ENCODE peak calls at places on chromosome X, in ten cellular contexts. Y is transverse colon; B is ovary; X is activated T-cell treated with anti-CD3 and anti-CD28 coated beads for 1 hour; Z is SW480; L is sciatic nerve; F is NCI-H510A; P is neural crest cell; U is stimulated activated CD4-positive, alpha-beta T cell treated with anti-CD3 and anti-CD28 coated beads, Interleukin-12 subunit alpha, Interleukin-12 subunit beta, amount 100 ng/mL, for 24 hours; I is hippocampal formation. J is an unnamed sample.

GRCh38 chrX:30702736-30703135 is 49.5 kb downstream of the GK start:
- DNase-seq in Y (no peak), B (no peak), X (no peak), Z (no peak), L (no peak), F (no peak), P (no peak), U (no peak), I (no peak), J (no peak)

GRCh38 chrX:150887906-150888465 is 10.5 kb downstream of the CD99L2 start:
- DNase-seq in Y (no peak), B (no peak), X (no peak), Z (no peak), L (no peak), F (no peak), P (no peak), U (no peak), I (peak), J (no peak)

GRCh38 chrX:102345916-102346315 is 93.9 kb downstream of the NXF2B start:
- DNase-seq in Y (peak), B (peak), X (peak), Z (peak), L (peak), F (no peak), P (peak), U (peak), I (no peak), J (peak)

GRCh38 chrX:118115948-118116307 is 682 bp downstream of the KLHL13 start:
- DNase-seq in Y (no peak), B (no peak), X (no peak), Z (no peak), L (no peak), F (no peak), P (no peak), U (no peak), I (no peak), J (no peak)

GRCh38 chrX:68694429-68695205 is 47.2 kb downstream of the STARD8 start:
- DNase-seq in Y (no peak), B (no peak), X (no peak), Z (no peak), L (no peak), F (no peak), P (no peak), U (no peak), I (no peak), J (no peak)

GRCh38 chrX:17375631-17376380 is 806 bp downstream of the NHS start:
- DNase-seq in Y (peak), B (peak), X (no peak), Z (peak), L (no peak), F (peak), P (peak), U (no peak), I (no peak), J (no peak)

GRCh38 chrX:123830309-123830708 is 29.5 kb upstream of the XIAP start:
- DNase-seq in Y (peak), B (no peak), X (no peak), Z (peak), L (no peak), F (no peak), P (no peak), U (peak), I (no peak), J (peak)

GRCh38 chrX:20347486-20347885 is 80.8 kb upstream of the RPS6KA3 start:
- DNase-seq in Y (no peak), B (no peak), X (no peak), Z (no peak), L (no peak), F (no peak), P (no peak), U (no peak), I (no peak), J (no peak)

GRCh38 chrX:40644821-40645358 is 2.5 kb downstream of the CXorf38 start:
- DNase-seq in Y (peak), B (peak), X (peak), Z (peak), L (peak), F (no peak), P (no peak), U (no peak), I (peak), J (peak)

GRCh38 chrX:72526534-72527508 is 45.8 kb downstream of the HDAC8 start:
- DNase-seq in Y (no peak), B (no peak), X (no peak), Z (no peak), L (no peak), F (no peak), P (no peak), U (no peak), I (no peak), J (no peak)

GRCh38 chrX:153635388-153635787 is 11.6 kb upstream of the DUSP9 start:
- DNase-seq in Y (no peak), B (peak), X (no peak), Z (no peak), L (peak), F (no peak), P (no peak), U (no peak), I (no peak), J (no peak)

GRCh38 chrX:6053126-6053625 is 175.5 kb downstream of the NLGN4X start:
- DNase-seq in Y (no peak), B (no peak), X (no peak), Z (no peak), L (no peak), F (peak), P (no peak), U (no peak), I (no peak), J (no peak)

GRCh38 chrX:103376118-103376978 is at the start of gene BEX3:
- DNase-seq in Y (peak), B (peak), X (peak), Z (peak), L (peak), F (peak), P (peak), U (peak), I (peak), J (peak)

GRCh38 chrX:39779952-39780783 is 317.6 kb downstream of the BCOR start:
- DNase-seq in Y (no peak), B (no peak), X (no peak), Z (no peak), L (no peak), F (no peak), P (no peak), U (no peak), I (no peak), J (no peak)

GRCh38 chrX:21972721-21973120 is 32.2 kb downstream of the SMS start:
- DNase-seq in Y (no peak), B (no peak), X (peak), Z (no peak), L (no peak), F (no peak), P (no peak), U (no peak), I (no peak), J (no peak)

GRCh38 chrX:52923781-52924241 is 26.7 kb downstream of the FAM156B start:
- DNase-seq in Y (peak), B (no peak), X (no peak), Z (peak), L (no peak), F (no peak), P (no peak), U (no peak), I (no peak), J (peak)

GRCh38 chrX:101415180-101416130 is 7.4 kb downstream of the HNRNPH2 start:
- DNase-seq in Y (no peak), B (peak), X (no peak), Z (peak), L (no peak), F (no peak), P (peak), U (no peak), I (peak), J (peak)

GRCh38 chrX:150365051-150365952 is 2.2 kb downstream of the MAMLD1 start:
- DNase-seq in Y (peak), B (peak), X (peak), Z (peak), L (peak), F (no peak), P (peak), U (peak), I (peak), J (peak)

GRCh38 chrX:581066-581465 is 49.5 kb upstream of the SHOX start:
- DNase-seq in Y (no peak), B (no peak), X (no peak), Z (no peak), L (no peak), F (no peak), P (no peak), U (no peak), I (no peak), J (no peak)

GRCh38 chrX:40318076-40318475 is 220.3 kb upstream of the BCOR start:
- DNase-seq in Y (no peak), B (no peak), X (no peak), Z (no peak), L (no peak), F (no peak), P (no peak), U (no peak), I (no peak), J (no peak)

GRCh38 chrX:55488559-55489314 is 911 bp downstream of the USP51 start:
- DNase-seq in Y (peak), B (peak), X (peak), Z (peak), L (peak), F (peak), P (peak), U (peak), I (peak), J (peak)

GRCh38 chrX:132071260-132071659 is 48.2 kb downstream of the STK26 start:
- DNase-seq in Y (no peak), B (no peak), X (no peak), Z (peak), L (no peak), F (no peak), P (no peak), U (no peak), I (no peak), J (no peak)

GRCh38 chrX:129737921-129738320 is 858 bp upstream of the XPNPEP2 start:
- DNase-seq in Y (no peak), B (no peak), X (no peak), Z (no peak), L (no peak), F (no peak), P (no peak), U (no peak), I (no peak), J (no peak)

GRCh38 chrX:22122510-22122909 is 90.4 kb downstream of the PHEX start:
- DNase-seq in Y (no peak), B (no peak), X (no peak), Z (no peak), L (no peak), F (no peak), P (no peak), U (no peak), I (no peak), J (no peak)

GRCh38 chrX:57211906-57212305 is 74.6 kb upstream of the FAAH2 start:
- DNase-seq in Y (no peak), B (no peak), X (no peak), Z (no peak), L (no peak), F (no peak), P (no peak), U (no peak), I (no peak), J (no peak)

GRCh38 chrX:13215729-13216128 is 104.1 kb downstream of the ATXN3L start:
- DNase-seq in Y (no peak), B (no peak), X (no peak), Z (no peak), L (no peak), F (no peak), P (no peak), U (no peak), I (no peak), J (no peak)

GRCh38 chrX:52363247-52363883 is 5.5 kb upstream of the XAGE2 start:
- DNase-seq in Y (peak), B (no peak), X (no peak), Z (peak), L (no peak), F (no peak), P (no peak), U (no peak), I (no peak), J (no peak)

GRCh38 chrX:72685810-72686465 is 28.2 kb downstream of the PHKA1 start:
- DNase-seq in Y (no peak), B (no peak), X (no peak), Z (no peak), L (no peak), F (peak), P (no peak), U (no peak), I (no peak), J (no peak)

GRCh38 chrX:71911023-71911730 is 532 bp downstream of the NHSL2 start:
- DNase-seq in Y (peak), B (peak), X (peak), Z (no peak), L (peak), F (peak), P (peak), U (no peak), I (no peak), J (peak)

GRCh38 chrX:16712116-16712824 is at the start of gene CTPS2:
- DNase-seq in Y (peak), B (peak), X (peak), Z (peak), L (peak), F (peak), P (peak), U (peak), I (no peak), J (peak)

GRCh38 chrX:139642241-139642927 is 65.6 kb downstream of the MCF2 start:
- DNase-seq in Y (no peak), B (no peak), X (no peak), Z (peak), L (no peak), F (no peak), P (no peak), U (no peak), I (no peak), J (no peak)

GRCh38 chrX:16671005-16671404 is 21.0 kb downstream of the S100G start:
- DNase-seq in Y (no peak), B (no peak), X (no peak), Z (peak), L (no peak), F (no peak), P (no peak), U (no peak), I (peak), J (peak)

GRCh38 chrX:30874851-30875250 is 14.2 kb downstream of the TAB3 start:
- DNase-seq in Y (no peak), B (no peak), X (no peak), Z (no peak), L (no peak), F (no peak), P (no peak), U (no peak), I (no peak), J (no peak)

J was measured in GM10248.